ENCODE peak calls at places on chromosomes 12 and 14, in four cellular contexts. One of them, this sample, is unnamed.

GRCh38 chr12:59040651-59041050 is 120.3 kb upstream of the LRIG3 start:
- DNase-seq in dorsolateral prefrontal cortex: no peak
- DNase-seq in psoas muscle: no peak
- DNase-seq in heart right ventricle: no peak
- DNase-seq in this sample: no peak

GRCh38 chr14:92254786-92255185 is 68.2 kb upstream of the SLC24A4 start:
- DNase-seq in dorsolateral prefrontal cortex: peak
- DNase-seq in psoas muscle: peak
- DNase-seq in heart right ventricle: peak
- DNase-seq in this sample: no peak

GRCh38 chr12:42588981-42589464 is 523 bp downstream of the PRICKLE1 start:
- DNase-seq in psoas muscle: peak
- DNase-seq in dorsolateral prefrontal cortex: peak
- DNase-seq in heart right ventricle: peak
- DNase-seq in this sample: peak

GRCh38 chr14:99230271-99231141 is 41.5 kb downstream of the BCL11B start:
- DNase-seq in heart right ventricle: no peak
- DNase-seq in dorsolateral prefrontal cortex: no peak
- DNase-seq in psoas muscle: no peak
- DNase-seq in this sample: no peak

GRCh38 chr12:19398376-19399363 is 40.6 kb upstream of the AEBP2 start:
- DNase-seq in heart right ventricle: no peak
- DNase-seq in psoas muscle: no peak
- DNase-seq in dorsolateral prefrontal cortex: no peak
- DNase-seq in this sample: no peak

GRCh38 chr12:29858270-29858786 is 74.6 kb upstream of the TMTC1 start:
- DNase-seq in psoas muscle: no peak
- DNase-seq in dorsolateral prefrontal cortex: no peak
- DNase-seq in heart right ventricle: peak
- DNase-seq in this sample: no peak

GRCh38 chr12:19683178-19683927 is 244.1 kb downstream of the AEBP2 start:
- DNase-seq in dorsolateral prefrontal cortex: no peak
- DNase-seq in psoas muscle: no peak
- DNase-seq in heart right ventricle: no peak
- DNase-seq in this sample: no peak

GRCh38 chr14:56176530-56176929 is 58.3 kb downstream of the PELI2 start:
- DNase-seq in dorsolateral prefrontal cortex: no peak
- DNase-seq in psoas muscle: no peak
- DNase-seq in heart right ventricle: no peak
- DNase-seq in this sample: no peak

GRCh38 chr12:116590561-116590960 is 31.4 kb downstream of the MAP1LC3B2 start:
- DNase-seq in psoas muscle: no peak
- DNase-seq in dorsolateral prefrontal cortex: no peak
- DNase-seq in heart right ventricle: no peak
- DNase-seq in this sample: no peak

GRCh38 chr12:83106873-83107272 is 420.2 kb downstream of the TMTC2 start:
- DNase-seq in psoas muscle: no peak
- DNase-seq in heart right ventricle: no peak
- DNase-seq in dorsolateral prefrontal cortex: no peak
- DNase-seq in this sample: no peak

GRCh38 chr14:74634964-74635363 is 22.9 kb upstream of the LTBP2 start:
- DNase-seq in psoas muscle: no peak
- DNase-seq in heart right ventricle: no peak
- DNase-seq in dorsolateral prefrontal cortex: no peak
- DNase-seq in this sample: no peak

GRCh38 chr14:67186369-67186768 is 2.9 kb upstream of the GARIN2 start:
- DNase-seq in heart right ventricle: no peak
- DNase-seq in dorsolateral prefrontal cortex: no peak
- DNase-seq in psoas muscle: no peak
- DNase-seq in this sample: no peak

GRCh38 chr12:93802698-93803097 is 125.5 kb downstream of the CRADD start:
- DNase-seq in heart right ventricle: no peak
- DNase-seq in dorsolateral prefrontal cortex: no peak
- DNase-seq in psoas muscle: no peak
- DNase-seq in this sample: no peak

GRCh38 chr12:19688489-19688888 is 249.2 kb downstream of the AEBP2 start:
- DNase-seq in dorsolateral prefrontal cortex: no peak
- DNase-seq in psoas muscle: no peak
- DNase-seq in heart right ventricle: no peak
- DNase-seq in this sample: no peak

DNA sequence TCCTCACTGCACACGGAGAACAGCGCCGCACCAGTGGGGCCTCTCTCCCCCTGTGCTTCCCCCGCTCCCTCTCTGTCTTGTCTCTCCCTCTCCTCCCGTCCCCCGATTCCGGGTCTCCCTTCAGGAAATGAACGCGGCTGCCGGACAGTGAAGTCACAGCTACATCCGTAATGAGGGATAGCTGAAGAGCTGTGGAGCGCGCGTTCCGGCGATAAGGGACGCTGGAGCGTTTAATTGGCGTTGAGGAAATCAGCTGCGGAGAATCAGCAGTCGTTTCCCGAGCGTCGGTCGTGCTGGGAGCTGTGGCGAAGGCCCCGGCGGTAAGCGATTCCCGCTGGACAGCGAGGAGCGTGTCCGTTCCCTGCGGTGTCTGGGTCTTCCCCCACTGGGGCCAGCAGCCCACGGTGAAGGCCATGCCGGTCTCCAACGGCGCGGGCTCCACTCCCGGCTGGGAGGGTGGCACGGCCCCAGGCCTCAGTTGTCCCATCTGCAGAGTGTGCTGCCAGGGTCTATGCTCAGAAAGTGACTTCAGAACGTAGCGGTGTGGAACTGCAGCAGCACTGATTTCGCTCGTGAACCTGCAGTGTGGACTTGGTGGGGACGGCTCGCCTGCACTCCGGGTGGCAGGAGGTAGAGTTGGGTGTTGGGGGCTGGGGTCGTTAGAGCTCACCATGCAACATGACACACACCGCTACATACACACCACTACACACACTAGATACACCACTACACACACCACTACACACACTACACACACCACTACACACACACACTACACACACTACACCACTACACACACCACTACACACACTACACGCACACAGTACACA is 10.9 kb downstream of the NOC4L start:
- DNase-seq in heart right ventricle: no peak
- DNase-seq in psoas muscle: peak
- DNase-seq in dorsolateral prefrontal cortex: no peak
- DNase-seq in this sample: no peak
- H3K27ac ChIP-seq in heart right ventricle: no peak
- H3K27ac ChIP-seq in psoas muscle: no peak
- H3K27ac ChIP-seq in dorsolateral prefrontal cortex: no peak
- H3K27ac ChIP-seq in this sample: no peak

DNA sequence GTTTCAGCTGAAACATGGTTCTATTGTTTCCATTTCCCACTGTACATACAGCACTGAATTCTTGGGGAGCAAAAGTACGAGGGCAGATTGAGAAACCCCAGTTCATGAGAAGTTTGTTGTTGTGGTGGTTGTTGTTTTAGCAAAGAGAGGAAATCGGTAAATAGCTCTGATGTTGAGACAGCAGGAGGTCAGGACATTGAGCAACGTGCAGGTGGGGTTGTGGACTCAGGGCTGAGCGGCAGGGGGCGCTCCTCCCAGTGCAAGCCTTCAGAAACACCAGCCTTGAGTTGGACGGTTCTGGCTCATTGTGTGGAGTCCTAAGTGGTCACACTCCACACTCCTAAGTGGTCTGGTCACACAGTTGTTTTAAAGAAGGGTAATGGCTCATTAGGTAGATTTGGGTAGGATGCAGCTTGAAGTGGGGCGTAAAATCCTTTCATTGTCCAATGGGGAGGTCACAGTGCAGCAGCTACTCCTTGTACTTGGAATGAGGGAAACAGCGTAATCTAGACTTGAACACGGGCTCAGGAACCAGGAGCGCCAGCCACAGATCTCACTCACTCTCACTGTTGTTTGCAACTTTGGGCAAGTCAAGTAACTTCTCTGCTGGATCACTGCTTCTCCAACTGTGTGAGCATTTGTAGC is 14.5 kb upstream of the PWP1 start:
- DNase-seq in dorsolateral prefrontal cortex: no peak
- DNase-seq in heart right ventricle: no peak
- DNase-seq in psoas muscle: no peak
- DNase-seq in this sample: no peak
- H3K27ac ChIP-seq in dorsolateral prefrontal cortex: no peak
- H3K27ac ChIP-seq in heart right ventricle: no peak
- H3K27ac ChIP-seq in psoas muscle: no peak
- H3K27ac ChIP-seq in this sample: no peak

GRCh38 chr12:50925342-50925651 is 27.0 kb upstream of the HIGD1C start:
- DNase-seq in psoas muscle: no peak
- DNase-seq in dorsolateral prefrontal cortex: no peak
- DNase-seq in heart right ventricle: no peak
- DNase-seq in this sample: no peak
- H3K27ac ChIP-seq in psoas muscle: peak
- H3K27ac ChIP-seq in dorsolateral prefrontal cortex: peak
- H3K27ac ChIP-seq in heart right ventricle: peak
- H3K27ac ChIP-seq in this sample: peak

GRCh38 chr12:21618566-21618965 is 13.9 kb upstream of the GYS2 start:
- DNase-seq in dorsolateral prefrontal cortex: no peak
- DNase-seq in heart right ventricle: no peak
- DNase-seq in psoas muscle: no peak
- DNase-seq in this sample: no peak
- H3K27ac ChIP-seq in dorsolateral prefrontal cortex: no peak
- H3K27ac ChIP-seq in heart right ventricle: no peak
- H3K27ac ChIP-seq in psoas muscle: no peak
- H3K27ac ChIP-seq in this sample: no peak

GRCh38 chr12:3431685-3432084 is 59.3 kb upstream of the PRMT8 start:
- DNase-seq in psoas muscle: no peak
- DNase-seq in dorsolateral prefrontal cortex: no peak
- DNase-seq in heart right ventricle: no peak
- DNase-seq in this sample: no peak

GRCh38 chr12:3436496-3437060 is 54.4 kb upstream of the PRMT8 start:
- DNase-seq in dorsolateral prefrontal cortex: no peak
- DNase-seq in heart right ventricle: peak
- DNase-seq in psoas muscle: no peak
- DNase-seq in this sample: no peak

GRCh38 chr12:3432176-3432742 is 58.7 kb upstream of the PRMT8 start:
- DNase-seq in heart right ventricle: no peak
- DNase-seq in psoas muscle: no peak
- DNase-seq in dorsolateral prefrontal cortex: no peak
- DNase-seq in this sample: no peak

GRCh38 chr12:3428631-3429030 is 62.4 kb upstream of the PRMT8 start:
- DNase-seq in psoas muscle: no peak
- DNase-seq in heart right ventricle: no peak
- DNase-seq in dorsolateral prefrontal cortex: no peak
- DNase-seq in this sample: no peak

GRCh38 chr12:3432868-3433267 is 58.1 kb upstream of the PRMT8 start:
- DNase-seq in dorsolateral prefrontal cortex: no peak
- DNase-seq in psoas muscle: no peak
- DNase-seq in heart right ventricle: no peak
- DNase-seq in this sample: no peak
- H3K27ac ChIP-seq in dorsolateral prefrontal cortex: no peak
- H3K27ac ChIP-seq in psoas muscle: no peak
- H3K27ac ChIP-seq in heart right ventricle: no peak
- H3K27ac ChIP-seq in this sample: no peak

GRCh38 chr12:95548539-95549391 is 2.5 kb downstream of the USP44 start:
- DNase-seq in psoas muscle: peak
- DNase-seq in dorsolateral prefrontal cortex: peak
- DNase-seq in heart right ventricle: peak
- DNase-seq in this sample: peak
- H3K27ac ChIP-seq in psoas muscle: peak
- H3K27ac ChIP-seq in dorsolateral prefrontal cortex: peak
- H3K27ac ChIP-seq in heart right ventricle: peak
- H3K27ac ChIP-seq in this sample: peak

This sample was measured in substantia nigra.